ENCODE peak calls at places on chromosomes 16 and 17, in seven cellular contexts. One of them, this sample, is unnamed.
A peak's percentile ranks its signal among the peaks of the same experiment; 100 is the strongest.

GRCh38 chr17:29588561-29589411 is 662 bp downstream of the GIT1 start:
- DNase-seq in activated naive CD4-positive, alpha-beta T cell treated with anti-CD3 and anti-CD28 coated beads, Interleukin-2, amount 10 ng/mL, durations not matched to agents 7 days and 5 days: peak; percentile 64
- DNase-seq in NCI-H460: no peak
- DNase-seq in GM12865: peak; percentile 43
- DNase-seq in smooth muscle cell of the brain vasculature: no peak
- DNase-seq in small intestine: peak; percentile 32
- DNase-seq in T47D: peak; percentile 47
- DNase-seq in this sample: no peak

GRCh38 chr17:14372905-14373559 is 72.2 kb downstream of the HS3ST3B1 start:
- DNase-seq in activated naive CD4-positive, alpha-beta T cell treated with anti-CD3 and anti-CD28 coated beads, Interleukin-2, amount 10 ng/mL, durations not matched to agents 7 days and 5 days: no peak
- DNase-seq in NCI-H460: no peak
- DNase-seq in GM12865: no peak
- DNase-seq in smooth muscle cell of the brain vasculature: no peak
- DNase-seq in small intestine: no peak
- DNase-seq in T47D: no peak
- DNase-seq in this sample: no peak

GRCh38 chr17:64599187-64599676 is 62.9 kb downstream of the SMURF2 start:
- DNase-seq in activated naive CD4-positive, alpha-beta T cell treated with anti-CD3 and anti-CD28 coated beads, Interleukin-2, amount 10 ng/mL, durations not matched to agents 7 days and 5 days: peak; percentile 77
- DNase-seq in NCI-H460: no peak
- DNase-seq in GM12865: peak; percentile 6
- DNase-seq in smooth muscle cell of the brain vasculature: no peak
- DNase-seq in small intestine: peak; percentile 40
- DNase-seq in T47D: no peak
- DNase-seq in this sample: no peak

GRCh38 chr16:61214780-61215179 is 821.5 kb downstream of the CDH8 start:
- DNase-seq in activated naive CD4-positive, alpha-beta T cell treated with anti-CD3 and anti-CD28 coated beads, Interleukin-2, amount 10 ng/mL, durations not matched to agents 7 days and 5 days: no peak
- DNase-seq in NCI-H460: no peak
- DNase-seq in GM12865: no peak
- DNase-seq in smooth muscle cell of the brain vasculature: no peak
- DNase-seq in small intestine: no peak
- DNase-seq in T47D: no peak
- DNase-seq in this sample: no peak

GRCh38 chr16:51161440-51162195 is 10.5 kb upstream of the SALL1 start:
- DNase-seq in activated naive CD4-positive, alpha-beta T cell treated with anti-CD3 and anti-CD28 coated beads, Interleukin-2, amount 10 ng/mL, durations not matched to agents 7 days and 5 days: no peak
- DNase-seq in NCI-H460: no peak
- DNase-seq in GM12865: no peak
- DNase-seq in smooth muscle cell of the brain vasculature: no peak
- DNase-seq in small intestine: peak; percentile 2
- DNase-seq in T47D: no peak
- DNase-seq in this sample: no peak

GRCh38 chr16:75256871-75257343 is 5.5 kb upstream of the BCAR1 start:
- DNase-seq in activated naive CD4-positive, alpha-beta T cell treated with anti-CD3 and anti-CD28 coated beads, Interleukin-2, amount 10 ng/mL, durations not matched to agents 7 days and 5 days: peak; percentile 10
- DNase-seq in NCI-H460: no peak
- DNase-seq in GM12865: no peak
- DNase-seq in smooth muscle cell of the brain vasculature: no peak
- DNase-seq in small intestine: no peak
- DNase-seq in T47D: no peak
- DNase-seq in this sample: no peak

GRCh38 chr16:69741519-69741918 is 13.2 kb downstream of the NOB1 start:
- DNase-seq in activated naive CD4-positive, alpha-beta T cell treated with anti-CD3 and anti-CD28 coated beads, Interleukin-2, amount 10 ng/mL, durations not matched to agents 7 days and 5 days: no peak
- DNase-seq in NCI-H460: no peak
- DNase-seq in GM12865: no peak
- DNase-seq in smooth muscle cell of the brain vasculature: no peak
- DNase-seq in small intestine: no peak
- DNase-seq in T47D: no peak
- DNase-seq in this sample: no peak

GRCh38 chr17:5413682-5414081 is 5.8 kb downstream of the NUP88 start:
- DNase-seq in activated naive CD4-positive, alpha-beta T cell treated with anti-CD3 and anti-CD28 coated beads, Interleukin-2, amount 10 ng/mL, durations not matched to agents 7 days and 5 days: no peak
- DNase-seq in NCI-H460: peak; percentile 90
- DNase-seq in GM12865: no peak
- DNase-seq in smooth muscle cell of the brain vasculature: no peak
- DNase-seq in small intestine: peak; percentile 77
- DNase-seq in T47D: no peak
- DNase-seq in this sample: no peak

GRCh38 chr17:12415031-12415430 is 250.7 kb upstream of the MYOCD start:
- DNase-seq in activated naive CD4-positive, alpha-beta T cell treated with anti-CD3 and anti-CD28 coated beads, Interleukin-2, amount 10 ng/mL, durations not matched to agents 7 days and 5 days: no peak
- DNase-seq in NCI-H460: no peak
- DNase-seq in GM12865: no peak
- DNase-seq in smooth muscle cell of the brain vasculature: no peak
- DNase-seq in small intestine: no peak
- DNase-seq in T47D: no peak
- DNase-seq in this sample: no peak

GRCh38 chr17:30253316-30253715 is 17.8 kb upstream of the SLC6A4 start:
- DNase-seq in activated naive CD4-positive, alpha-beta T cell treated with anti-CD3 and anti-CD28 coated beads, Interleukin-2, amount 10 ng/mL, durations not matched to agents 7 days and 5 days: no peak
- DNase-seq in NCI-H460: no peak
- DNase-seq in GM12865: no peak
- DNase-seq in smooth muscle cell of the brain vasculature: no peak
- DNase-seq in small intestine: no peak
- DNase-seq in T47D: peak; percentile 87
- DNase-seq in this sample: no peak

GRCh38 chr17:72503556-72503955 is 382.7 kb downstream of the SOX9 start:
- DNase-seq in activated naive CD4-positive, alpha-beta T cell treated with anti-CD3 and anti-CD28 coated beads, Interleukin-2, amount 10 ng/mL, durations not matched to agents 7 days and 5 days: no peak
- DNase-seq in NCI-H460: no peak
- DNase-seq in GM12865: no peak
- DNase-seq in smooth muscle cell of the brain vasculature: no peak
- DNase-seq in small intestine: no peak
- DNase-seq in T47D: no peak
- DNase-seq in this sample: no peak

GRCh38 chr17:77353684-77354419 is 213.1 kb downstream of the SEC14L1 start:
- DNase-seq in activated naive CD4-positive, alpha-beta T cell treated with anti-CD3 and anti-CD28 coated beads, Interleukin-2, amount 10 ng/mL, durations not matched to agents 7 days and 5 days: no peak
- DNase-seq in NCI-H460: no peak
- DNase-seq in GM12865: no peak
- DNase-seq in smooth muscle cell of the brain vasculature: no peak
- DNase-seq in small intestine: peak; percentile 2
- DNase-seq in T47D: no peak
- DNase-seq in this sample: no peak

GRCh38 chr17:6775871-6776405 is at the start of gene FBXO39:
- DNase-seq in activated naive CD4-positive, alpha-beta T cell treated with anti-CD3 and anti-CD28 coated beads, Interleukin-2, amount 10 ng/mL, durations not matched to agents 7 days and 5 days: no peak
- DNase-seq in NCI-H460: no peak
- DNase-seq in GM12865: no peak
- DNase-seq in smooth muscle cell of the brain vasculature: no peak
- DNase-seq in small intestine: no peak
- DNase-seq in T47D: no peak
- DNase-seq in this sample: no peak

GRCh38 chr16:11497329-11497805 is 89.4 kb downstream of the LITAF start:
- DNase-seq in activated naive CD4-positive, alpha-beta T cell treated with anti-CD3 and anti-CD28 coated beads, Interleukin-2, amount 10 ng/mL, durations not matched to agents 7 days and 5 days: no peak
- DNase-seq in NCI-H460: peak; percentile 69
- DNase-seq in GM12865: peak; percentile 56
- DNase-seq in smooth muscle cell of the brain vasculature: peak; percentile 69
- DNase-seq in small intestine: peak; percentile 68
- DNase-seq in T47D: peak; percentile 94
- DNase-seq in this sample: peak; percentile 75

GRCh38 chr17:20926532-20926931 is 116.3 kb downstream of the USP22 start:
- DNase-seq in activated naive CD4-positive, alpha-beta T cell treated with anti-CD3 and anti-CD28 coated beads, Interleukin-2, amount 10 ng/mL, durations not matched to agents 7 days and 5 days: no peak
- DNase-seq in NCI-H460: no peak
- DNase-seq in GM12865: no peak
- DNase-seq in smooth muscle cell of the brain vasculature: no peak
- DNase-seq in small intestine: no peak
- DNase-seq in T47D: no peak
- DNase-seq in this sample: no peak

GRCh38 chr17:63704259-63704576 is 4.3 kb upstream of the LIMD2 start:
- DNase-seq in activated naive CD4-positive, alpha-beta T cell treated with anti-CD3 and anti-CD28 coated beads, Interleukin-2, amount 10 ng/mL, durations not matched to agents 7 days and 5 days: no peak
- DNase-seq in NCI-H460: no peak
- DNase-seq in GM12865: no peak
- DNase-seq in smooth muscle cell of the brain vasculature: no peak
- DNase-seq in small intestine: no peak
- DNase-seq in T47D: no peak
- DNase-seq in this sample: no peak

GRCh38 chr16:54284931-54285413 is 1.6 kb downstream of the IRX3 start:
- DNase-seq in activated naive CD4-positive, alpha-beta T cell treated with anti-CD3 and anti-CD28 coated beads, Interleukin-2, amount 10 ng/mL, durations not matched to agents 7 days and 5 days: no peak
- DNase-seq in NCI-H460: no peak
- DNase-seq in GM12865: no peak
- DNase-seq in smooth muscle cell of the brain vasculature: no peak
- DNase-seq in small intestine: no peak
- DNase-seq in T47D: peak; percentile 74
- DNase-seq in this sample: no peak

GRCh38 chr16:18839555-18839954 is 38.2 kb upstream of the ARL6IP1 start:
- DNase-seq in activated naive CD4-positive, alpha-beta T cell treated with anti-CD3 and anti-CD28 coated beads, Interleukin-2, amount 10 ng/mL, durations not matched to agents 7 days and 5 days: no peak
- DNase-seq in NCI-H460: no peak
- DNase-seq in GM12865: no peak
- DNase-seq in smooth muscle cell of the brain vasculature: no peak
- DNase-seq in small intestine: no peak
- DNase-seq in T47D: peak; percentile 80
- DNase-seq in this sample: no peak

GRCh38 chr16:89270666-89271345 is 53.3 kb downstream of the ZNF778 start:
- DNase-seq in activated naive CD4-positive, alpha-beta T cell treated with anti-CD3 and anti-CD28 coated beads, Interleukin-2, amount 10 ng/mL, durations not matched to agents 7 days and 5 days: no peak
- DNase-seq in NCI-H460: no peak
- DNase-seq in GM12865: no peak
- DNase-seq in smooth muscle cell of the brain vasculature: no peak
- DNase-seq in small intestine: no peak
- DNase-seq in T47D: no peak
- DNase-seq in this sample: no peak